ENCODE peak calls at places on chromosomes 13 and 19, in ten cellular contexts. One of them, this sample, is unnamed. For H3K9me3, the result is how much of the 10 kb centered on the place peaks cover.

GRCh38 chr13:114107686-114108081 is 24.7 kb downstream of the RASA3 start:
- DNase-seq in tibial nerve: no peak
- DNase-seq in transverse colon: peak
- DNase-seq in H1: no peak
- DNase-seq in A549: no peak
- DNase-seq in sigmoid colon: peak
- DNase-seq in stomach: no peak
- DNase-seq in SK-N-SH: peak
- DNase-seq in K562: no peak
- DNase-seq in suprapubic skin: peak
- DNase-seq in this sample: no peak

GRCh38 chr19:44071824-44072542 is at the start of gene ZNF284:
- DNase-seq in tibial nerve: peak
- DNase-seq in transverse colon: peak
- DNase-seq in H1: peak
- DNase-seq in A549: peak
- DNase-seq in sigmoid colon: peak
- DNase-seq in stomach: peak
- DNase-seq in SK-N-SH: peak
- DNase-seq in K562: peak
- DNase-seq in suprapubic skin: peak
- DNase-seq in this sample: peak

GRCh38 chr19:13132471-13133166 is 14.6 kb downstream of the NACC1 start:
- DNase-seq in tibial nerve: no peak
- DNase-seq in transverse colon: no peak
- DNase-seq in H1: no peak
- DNase-seq in A549: no peak
- DNase-seq in sigmoid colon: no peak
- DNase-seq in stomach: no peak
- DNase-seq in SK-N-SH: no peak
- DNase-seq in K562: no peak
- DNase-seq in suprapubic skin: no peak
- DNase-seq in this sample: no peak

GRCh38 chr19:30253581-30253996 is 118.6 kb upstream of the ZNF536 start:
- DNase-seq in tibial nerve: no peak
- DNase-seq in transverse colon: no peak
- DNase-seq in H1: no peak
- DNase-seq in A549: no peak
- DNase-seq in sigmoid colon: no peak
- DNase-seq in stomach: no peak
- DNase-seq in SK-N-SH: peak
- DNase-seq in K562: no peak
- DNase-seq in suprapubic skin: no peak
- DNase-seq in this sample: no peak

GRCh38 chr19:18295034-18295451 is 13.6 kb upstream of the JUND start:
- DNase-seq in tibial nerve: no peak
- DNase-seq in transverse colon: no peak
- DNase-seq in H1: no peak
- DNase-seq in A549: no peak
- DNase-seq in sigmoid colon: no peak
- DNase-seq in stomach: no peak
- DNase-seq in SK-N-SH: no peak
- DNase-seq in K562: no peak
- DNase-seq in suprapubic skin: peak
- DNase-seq in this sample: no peak

GRCh38 chr19:51196181-51196580 is 28.7 kb upstream of the CD33 start:
- DNase-seq in tibial nerve: no peak
- DNase-seq in transverse colon: no peak
- DNase-seq in H1: no peak
- DNase-seq in A549: no peak
- DNase-seq in sigmoid colon: no peak
- DNase-seq in stomach: no peak
- DNase-seq in SK-N-SH: no peak
- DNase-seq in K562: peak
- DNase-seq in suprapubic skin: no peak
- DNase-seq in this sample: no peak

GRCh38 chr19:38401148-38401547 is 1.7 kb upstream of the FAM98C start:
- DNase-seq in tibial nerve: no peak
- DNase-seq in transverse colon: no peak
- DNase-seq in H1: no peak
- DNase-seq in A549: no peak
- DNase-seq in sigmoid colon: no peak
- DNase-seq in stomach: no peak
- DNase-seq in SK-N-SH: no peak
- DNase-seq in K562: no peak
- DNase-seq in suprapubic skin: no peak
- DNase-seq in this sample: no peak

GRCh38 chr13:96544965-96545364 is 449.3 kb downstream of the OXGR1 start:
- DNase-seq in tibial nerve: no peak
- DNase-seq in transverse colon: no peak
- DNase-seq in H1: no peak
- DNase-seq in A549: no peak
- DNase-seq in sigmoid colon: no peak
- DNase-seq in stomach: no peak
- DNase-seq in SK-N-SH: no peak
- DNase-seq in K562: no peak
- DNase-seq in suprapubic skin: no peak
- DNase-seq in this sample: no peak

GRCh38 chr13:94312511-94313191 is 166.8 kb downstream of the DCT start:
- DNase-seq in tibial nerve: no peak
- DNase-seq in transverse colon: no peak
- DNase-seq in H1: no peak
- DNase-seq in A549: no peak
- DNase-seq in sigmoid colon: no peak
- DNase-seq in stomach: no peak
- DNase-seq in SK-N-SH: no peak
- DNase-seq in K562: no peak
- DNase-seq in suprapubic skin: no peak
- DNase-seq in this sample: no peak

GRCh38 chr19:12611361-12611699 is 610 bp downstream of the ZNF791 start:
- DNase-seq in tibial nerve: peak
- DNase-seq in transverse colon: peak
- DNase-seq in H1: peak
- DNase-seq in A549: peak
- DNase-seq in sigmoid colon: peak
- DNase-seq in stomach: peak
- DNase-seq in SK-N-SH: peak
- DNase-seq in K562: peak
- DNase-seq in suprapubic skin: peak
- DNase-seq in this sample: peak

GRCh38 chr19:42132030-42132628 is at the start of gene POU2F2:
- DNase-seq in tibial nerve: peak
- DNase-seq in transverse colon: peak
- DNase-seq in H1: peak
- DNase-seq in A549: no peak
- DNase-seq in sigmoid colon: no peak
- DNase-seq in stomach: peak
- DNase-seq in SK-N-SH: no peak
- DNase-seq in K562: peak
- DNase-seq in suprapubic skin: no peak
- DNase-seq in this sample: no peak

GRCh38 chr13:110249326-110249725 is 57.6 kb downstream of the COL4A1 start:
- DNase-seq in tibial nerve: no peak
- DNase-seq in transverse colon: no peak
- DNase-seq in H1: no peak
- DNase-seq in A549: no peak
- DNase-seq in sigmoid colon: no peak
- DNase-seq in stomach: no peak
- DNase-seq in SK-N-SH: no peak
- DNase-seq in K562: no peak
- DNase-seq in suprapubic skin: no peak
- DNase-seq in this sample: no peak

GRCh38 chr13:80361883-80362327 is 21.0 kb upstream of the SPRY2 start:
- DNase-seq in tibial nerve: no peak
- DNase-seq in transverse colon: no peak
- DNase-seq in H1: no peak
- DNase-seq in A549: no peak
- DNase-seq in sigmoid colon: no peak
- DNase-seq in stomach: no peak
- DNase-seq in SK-N-SH: no peak
- DNase-seq in K562: peak
- DNase-seq in suprapubic skin: no peak
- DNase-seq in this sample: no peak

DNA sequence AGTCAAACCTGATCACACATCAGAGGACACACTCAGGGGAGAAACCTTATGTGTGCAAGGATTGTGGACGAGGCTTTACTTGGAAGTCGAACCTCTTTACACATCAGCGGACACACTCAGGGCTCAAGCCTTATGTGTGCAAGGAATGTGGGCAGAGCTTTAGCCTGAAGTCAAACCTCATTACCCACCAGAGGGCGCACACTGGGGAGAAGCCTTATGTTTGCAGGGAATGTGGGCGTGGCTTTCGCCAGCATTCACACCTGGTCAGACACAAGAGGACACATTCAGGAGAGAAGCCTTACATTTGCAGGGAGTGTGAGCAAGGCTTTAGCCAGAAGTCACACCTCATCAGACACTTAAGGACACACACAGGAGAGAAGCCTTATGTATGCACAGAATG is 8.2 kb upstream of the ZNF527 start:
- DNase-seq in tibial nerve: no peak
- DNase-seq in transverse colon: no peak
- DNase-seq in H1: peak
- DNase-seq in A549: no peak
- DNase-seq in sigmoid colon: no peak
- DNase-seq in stomach: no peak
- DNase-seq in SK-N-SH: peak
- DNase-seq in K562: peak
- DNase-seq in suprapubic skin: no peak
- DNase-seq in this sample: no peak
- TF ChIP-seq EP300 in tibial nerve: no peak
- TF ChIP-seq EP300 in transverse colon: no peak
- TF ChIP-seq EP300 in H1: no peak
- TF ChIP-seq EP300 in A549: no peak
- TF ChIP-seq EP300 in sigmoid colon: no peak
- TF ChIP-seq EP300 in stomach: no peak
- TF ChIP-seq EP300 in SK-N-SH: no peak
- TF ChIP-seq EP300 in K562: no peak
- TF ChIP-seq EP300 in suprapubic skin: no peak
- TF ChIP-seq EP300 in this sample: no peak

GRCh38 chr13:43911871-43912270 is 32.2 kb downstream of the LACC1 start:
- DNase-seq in tibial nerve: no peak
- DNase-seq in transverse colon: no peak
- DNase-seq in H1: no peak
- DNase-seq in A549: no peak
- DNase-seq in sigmoid colon: no peak
- DNase-seq in stomach: no peak
- DNase-seq in SK-N-SH: no peak
- DNase-seq in K562: no peak
- DNase-seq in suprapubic skin: no peak
- DNase-seq in this sample: no peak
- H3K4me3 ChIP-seq in tibial nerve: no peak
- H3K4me3 ChIP-seq in transverse colon: no peak
- H3K4me3 ChIP-seq in H1: no peak
- H3K4me3 ChIP-seq in A549: no peak
- H3K4me3 ChIP-seq in sigmoid colon: no peak
- H3K4me3 ChIP-seq in stomach: no peak
- H3K4me3 ChIP-seq in SK-N-SH: no peak
- H3K4me3 ChIP-seq in K562: no peak
- H3K4me3 ChIP-seq in suprapubic skin: no peak
- H3K4me3 ChIP-seq in this sample: no peak

GRCh38 chr19:54792814-54793213 is 10.6 kb upstream of the KIR2DL4 start:
- DNase-seq in tibial nerve: no peak
- DNase-seq in transverse colon: no peak
- DNase-seq in H1: no peak
- DNase-seq in A549: no peak
- DNase-seq in sigmoid colon: peak
- DNase-seq in stomach: no peak
- DNase-seq in SK-N-SH: no peak
- DNase-seq in K562: no peak
- DNase-seq in suprapubic skin: no peak
- DNase-seq in this sample: no peak

GRCh38 chr19:54790711-54791110 is 12.7 kb upstream of the KIR2DL4 start:
- DNase-seq in tibial nerve: no peak
- DNase-seq in transverse colon: no peak
- DNase-seq in H1: no peak
- DNase-seq in A549: no peak
- DNase-seq in sigmoid colon: peak
- DNase-seq in stomach: no peak
- DNase-seq in SK-N-SH: no peak
- DNase-seq in K562: no peak
- DNase-seq in suprapubic skin: no peak
- DNase-seq in this sample: no peak

GRCh38 chr19:54791476-54791875 is 11.9 kb upstream of the KIR2DL4 start:
- DNase-seq in tibial nerve: no peak
- DNase-seq in transverse colon: no peak
- DNase-seq in H1: no peak
- DNase-seq in A549: no peak
- DNase-seq in sigmoid colon: no peak
- DNase-seq in stomach: no peak
- DNase-seq in SK-N-SH: no peak
- DNase-seq in K562: no peak
- DNase-seq in suprapubic skin: no peak
- DNase-seq in this sample: no peak

GRCh38 chr19:54795763-54796162 is 7.6 kb upstream of the KIR2DL4 start:
- DNase-seq in tibial nerve: no peak
- DNase-seq in transverse colon: no peak
- DNase-seq in H1: no peak
- DNase-seq in A549: no peak
- DNase-seq in sigmoid colon: no peak
- DNase-seq in stomach: no peak
- DNase-seq in SK-N-SH: no peak
- DNase-seq in K562: no peak
- DNase-seq in suprapubic skin: no peak
- DNase-seq in this sample: no peak
- H3K9me3 ChIP-seq in tibial nerve: under half
- H3K9me3 ChIP-seq in transverse colon: under half
- H3K9me3 ChIP-seq in H1: half or more
- H3K9me3 ChIP-seq in A549: under half
- H3K9me3 ChIP-seq in sigmoid colon: under half
- H3K9me3 ChIP-seq in stomach: under half
- H3K9me3 ChIP-seq in SK-N-SH: under half
- H3K9me3 ChIP-seq in K562: under half
- H3K9me3 ChIP-seq in suprapubic skin: under half
- H3K9me3 ChIP-seq in this sample: under half

DNA sequence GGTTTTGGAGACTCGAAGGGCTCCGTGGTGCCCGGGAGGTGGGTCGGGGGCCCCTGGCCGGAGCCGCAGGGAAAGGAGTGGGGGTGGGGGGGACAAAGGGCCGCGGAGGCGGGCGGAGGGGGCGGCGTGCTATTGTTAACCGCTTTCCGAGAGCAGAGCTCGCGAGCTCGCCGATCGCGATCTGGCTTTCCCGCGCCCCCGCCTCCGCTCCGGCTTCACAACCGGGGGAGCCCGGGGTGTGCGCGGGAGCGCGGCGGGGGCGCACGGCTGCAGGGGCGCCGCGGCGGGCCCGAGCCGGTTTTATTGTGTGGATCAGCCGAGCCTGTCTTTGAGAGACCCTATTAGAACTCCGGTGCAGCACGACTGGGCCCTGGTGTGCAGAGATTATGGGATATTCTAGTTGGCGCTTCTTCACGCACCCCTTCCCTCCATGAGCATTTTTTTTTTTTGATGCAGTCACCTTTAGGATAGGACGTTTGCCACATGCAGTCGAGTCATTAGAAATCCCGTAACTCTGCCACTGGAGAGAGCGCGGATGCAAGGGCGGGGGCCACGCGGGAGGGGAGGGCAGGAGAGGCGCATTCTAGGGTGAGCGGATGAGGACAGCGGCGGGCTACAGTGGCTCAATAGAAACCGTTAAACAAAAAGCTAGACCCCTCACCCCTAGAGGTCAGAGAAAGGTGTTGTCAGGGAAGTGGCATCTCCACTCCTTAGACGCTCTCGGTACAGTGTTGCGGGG is 3.6 kb downstream of the FGF9 start:
- DNase-seq in tibial nerve: no peak
- DNase-seq in transverse colon: peak
- DNase-seq in H1: peak
- DNase-seq in A549: no peak
- DNase-seq in sigmoid colon: peak
- DNase-seq in stomach: no peak
- DNase-seq in SK-N-SH: peak
- DNase-seq in K562: peak
- DNase-seq in suprapubic skin: no peak
- DNase-seq in this sample: peak
- TF ChIP-seq EP300 in tibial nerve: no peak
- TF ChIP-seq EP300 in transverse colon: no peak
- TF ChIP-seq EP300 in H1: no peak
- TF ChIP-seq EP300 in A549: no peak
- TF ChIP-seq EP300 in sigmoid colon: no peak
- TF ChIP-seq EP300 in stomach: no peak
- TF ChIP-seq EP300 in SK-N-SH: no peak
- TF ChIP-seq EP300 in K562: no peak
- TF ChIP-seq EP300 in suprapubic skin: no peak
- TF ChIP-seq EP300 in this sample: no peak

This sample was measured in ovary.